ENCODE peak calls at places on chromosome 22, in seven cellular contexts. E is activated T-helper 1 cell treated with anti-CD3 and anti-CD28 coated beads, Interleukin-2, amount 50 U/mL, for 16 hours; Z is tibial artery; F is fibroblast of lung; G is T-helper 17 cell; M is COR-L47; B is B cell. A is an unnamed sample.

GRCh38 chr22:44127353-44127752 is 53.4 kb upstream of the PARVG start:
- DNase-seq in M (no peak), Z (no peak), B (no peak), F (no peak), G (no peak), E (no peak), A (no peak)

GRCh38 chr22:27152033-27152432 is 494.6 kb downstream of the MIAT start:
- DNase-seq in G (no peak), B (no peak), F (no peak), Z (no peak), M (no peak), E (no peak), A (no peak)

GRCh38 chr22:35350539-35351503 is 30.1 kb upstream of the HMOX1 start:
- DNase-seq in E (peak), B (peak), G (peak), F (peak), Z (peak), M (peak), A (peak)

GRCh38 chr22:50243704-50244419 is 961 bp downstream of the TUBGCP6 start:
- DNase-seq in F (no peak), Z (no peak), G (no peak), E (no peak), M (no peak), B (no peak), A (peak)

GRCh38 chr22:37354271-37355069 is 72.2 kb downstream of the CYTH4 start:
- DNase-seq in G (no peak), B (no peak), F (no peak), Z (no peak), M (no peak), E (no peak), A (no peak)

GRCh38 chr22:47996446-47996857 is 1234.0 kb downstream of the TBC1D22A start:
- DNase-seq in Z (no peak), E (no peak), B (peak), G (no peak), M (no peak), F (no peak), A (peak)

GRCh38 chr22:29298641-29299040 is 7.8 kb upstream of the GAS2L1 start:
- DNase-seq in E (no peak), Z (no peak), F (no peak), M (no peak), B (no peak), G (no peak), A (no peak)

GRCh38 chr22:46023558-46023981 is 46.6 kb upstream of the WNT7B start:
- DNase-seq in Z (peak), M (no peak), G (no peak), F (peak), E (no peak), B (no peak), A (no peak)

GRCh38 chr22:19641254-19641982 is 72.9 kb upstream of the SEPTIN5 start:
- DNase-seq in B (no peak), Z (peak), F (no peak), E (no peak), G (no peak), M (no peak), A (no peak)

GRCh38 chr22:46013460-46014416 is 36.8 kb upstream of the WNT7B start:
- DNase-seq in F (peak), M (peak), G (peak), Z (peak), E (peak), B (peak), A (peak)

GRCh38 chr22:48369789-48370507 is 1457.7 kb downstream of the BRD1 start:
- DNase-seq in F (no peak), G (no peak), B (no peak), M (no peak), Z (peak), E (no peak), A (no peak)

GRCh38 chr22:36160499-36160942 is at the start of gene APOL3:
- DNase-seq in G (no peak), E (no peak), F (peak), B (peak), Z (peak), M (no peak), A (peak)

GRCh38 chr22:20905415-20906386 is 11.5 kb upstream of the CRKL start:
- DNase-seq in B (no peak), M (no peak), F (no peak), G (no peak), Z (no peak), E (no peak), A (no peak)

GRCh38 chr22:38870312-38870741 is 1.7 kb downstream of the CBX6 start:
- DNase-seq in F (peak), G (peak), M (peak), E (peak), B (peak), Z (peak), A (peak)

GRCh38 chr22:46079861-46080821 is 70.2 kb upstream of the PPARA start:
- DNase-seq in M (peak), G (no peak), Z (peak), F (peak), E (no peak), B (no peak), A (no peak)

GRCh38 chr22:19679476-19680099 is 34.7 kb upstream of the SEPTIN5 start:
- DNase-seq in Z (no peak), E (peak), F (no peak), G (peak), B (peak), M (no peak), A (peak)

GRCh38 chr22:37274380-37274862 is 7.9 kb upstream of the CYTH4 start:
- DNase-seq in F (no peak), B (no peak), Z (peak), M (no peak), G (no peak), E (no peak), A (peak)

GRCh38 chr22:42116848-42117424 is 13.7 kb downstream of the CYP2D6 start:
- DNase-seq in Z (no peak), B (no peak), G (no peak), M (no peak), E (no peak), F (peak), A (peak)

GRCh38 chr22:23496445-23496833 is 83.7 kb downstream of the IGLL1 start:
- DNase-seq in G (no peak), M (no peak), F (no peak), Z (no peak), E (no peak), B (no peak), A (no peak)

GRCh38 chr22:41023299-41023623 is 69.1 kb upstream of the EP300 start:
- DNase-seq in F (no peak), Z (no peak), G (no peak), E (no peak), M (no peak), B (peak), A (no peak)

GRCh38 chr22:19577422-19577966 is 53.3 kb upstream of the CLDN5 start:
- DNase-seq in M (no peak), F (no peak), Z (no peak), E (no peak), G (no peak), B (no peak), A (no peak)

GRCh38 chr22:48754611-48755331 is 1072.9 kb downstream of the BRD1 start:
- DNase-seq in B (no peak), E (no peak), Z (no peak), F (no peak), M (no peak), G (no peak), A (no peak)